ENCODE peak calls at places on chromosomes 5 and 9, in nine cellular contexts. N is right lobe of liver; K is activated CD8-positive, alpha-beta memory T cell treated with anti-CD3 and anti-CD28 coated beads, Interleukin-2, amount 10 ng/mL, durations not matched to agents 7 days and 5 days; D is right cardiac atrium; P is left lobe of liver; Q is activated T-cell treated with anti-CD3 and anti-CD28 coated beads, Interleukin-2, amount 50 U/mL, for 4 hours; H is pancreas; T is K562; M is activated naive CD8-positive, alpha-beta T cell treated with anti-CD3 and anti-CD28 coated beads, Interleukin-2, amount 50 U/mL, for 24 hours. L is an unnamed sample.

GRCh38 chr9:35832814-35833213 is 3.8 kb downstream of the TMEM8B start:
- ATAC-seq in N (no peak), K (no peak), D (no peak), P (no peak), Q (no peak), H (peak), T (no peak), M (no peak), L (peak)

GRCh38 chr9:87793292-87793691 is 67.4 kb downstream of the CTSL start:
- ATAC-seq in N (peak), K (peak), D (peak), P (peak), Q (peak), H (peak), T (peak), M (peak), L (peak)

GRCh38 chr5:142830241-142831018 is 60.3 kb downstream of the ARHGAP26 start:
- ATAC-seq in N (no peak), K (no peak), D (no peak), P (no peak), Q (no peak), H (no peak), T (no peak), M (no peak), L (no peak)

GRCh38 chr5:93343570-93343969 is 237.4 kb downstream of the NR2F1-AS1 start:
- ATAC-seq in N (no peak), K (no peak), D (no peak), P (no peak), Q (no peak), H (no peak), T (no peak), M (no peak), L (no peak)

GRCh38 chr9:111910428-111910827 is 13.8 kb downstream of the UGCG start:
- ATAC-seq in N (no peak), K (no peak), D (no peak), P (no peak), Q (peak), H (no peak), T (no peak), M (peak), L (no peak)

GRCh38 chr5:14816374-14816998 is 55.1 kb downstream of the ANKH start:
- ATAC-seq in N (peak), K (no peak), D (peak), P (peak), Q (no peak), H (no peak), T (no peak), M (no peak), L (peak)

GRCh38 chr5:68458416-68458815 is 242.9 kb downstream of the PIK3R1 start:
- ATAC-seq in N (no peak), K (no peak), D (no peak), P (no peak), Q (no peak), H (no peak), T (no peak), M (peak), L (no peak)

GRCh38 chr9:27564685-27565084 is 8.6 kb downstream of the C9orf72 start:
- ATAC-seq in N (peak), K (no peak), D (peak), P (peak), Q (no peak), H (no peak), T (no peak), M (no peak), L (no peak)

GRCh38 chr5:131747180-131748105 is 49.4 kb downstream of the FNIP1 start:
- ATAC-seq in N (peak), K (peak), D (no peak), P (no peak), Q (peak), H (peak), T (peak), M (peak), L (peak)

GRCh38 chr5:172807766-172808311 is 26.2 kb upstream of the ERGIC1 start:
- ATAC-seq in N (peak), K (no peak), D (no peak), P (peak), Q (no peak), H (peak), T (peak), M (no peak), L (peak)

GRCh38 chr5:164728733-164729132 is 1223.3 kb downstream of the MAT2B start:
- ATAC-seq in N (no peak), K (no peak), D (no peak), P (no peak), Q (no peak), H (no peak), T (no peak), M (no peak), L (no peak)

GRCh38 chr5:122165574-122166021 is 36.3 kb downstream of the ZNF474 start:
- ATAC-seq in N (peak), K (no peak), D (no peak), P (peak), Q (no peak), H (peak), T (no peak), M (no peak), L (no peak)

GRCh38 chr5:109805882-109806281 is 116.2 kb downstream of the MAN2A1 start:
- ATAC-seq in N (peak), K (no peak), D (no peak), P (peak), Q (no peak), H (peak), T (peak), M (no peak), L (no peak)

GRCh38 chr9:125932012-125932411 is 184.8 kb downstream of the PBX3 start:
- ATAC-seq in N (peak), K (no peak), D (peak), P (no peak), Q (no peak), H (peak), T (no peak), M (no peak), L (peak)

GRCh38 chr5:135740475-135740874 is 94.0 kb upstream of the SLC25A48 start:
- ATAC-seq in N (no peak), K (no peak), D (no peak), P (no peak), Q (no peak), H (no peak), T (no peak), M (no peak), L (no peak)

GRCh38 chr9:121736964-121737462 is 85.6 kb downstream of the DAB2IP start:
- ATAC-seq in N (peak), K (no peak), D (peak), P (peak), Q (no peak), H (peak), T (peak), M (no peak), L (peak)

GRCh38 chr9:113633782-113634596 is 170.5 kb downstream of the RGS3 start:
- ATAC-seq in N (no peak), K (no peak), D (peak), P (no peak), Q (no peak), H (no peak), T (no peak), M (peak), L (no peak)

L was measured in esophagus mucosa.